ENCODE peak calls at places on chromosomes 4 and X, in six cellular contexts. Y is K562, C is DND-41, O is PC-3, Q is small intestine, A is mucosa of descending colon. V is an unnamed sample. For H3K4me1, the result is how much of the 10 kb centered on the place peaks cover.

GRCh38 chr4:121764702-121765367 is at the start of gene SMIM43:
- DNase-seq in Y (no peak), C (no peak), O (no peak), Q (no peak), A (no peak), V (no peak)

GRCh38 chr4:54954656-54955388 is 170.6 kb downstream of the KDR start:
- DNase-seq in Y (no peak), C (no peak), O (no peak), Q (no peak), A (no peak), V (no peak)

GRCh38 chr4:25839687-25840086 is 23.1 kb downstream of the SEL1L3 start:
- DNase-seq in Y (no peak), C (no peak), O (no peak), Q (no peak), A (no peak), V (no peak)

GRCh38 chr4:63049726-63050125 is 1359.5 kb downstream of the TECRL start:
- DNase-seq in Y (no peak), C (no peak), O (no peak), Q (no peak), A (no peak), V (no peak)

GRCh38 chr4:117324851-117325491 is 239.6 kb upstream of the TRAM1L1 start:
- DNase-seq in Y (no peak), C (no peak), O (peak), Q (no peak), A (no peak), V (no peak)

GRCh38 chrX:16125520-16126149 is 2.3 kb downstream of the GRPR start:
- DNase-seq in Y (no peak), C (no peak), O (peak), Q (peak), A (no peak), V (no peak)

GRCh38 chr4:38141808-38142500 is 181.8 kb downstream of the PTTG2 start:
- DNase-seq in Y (no peak), C (no peak), O (peak), Q (no peak), A (no peak), V (no peak)

GRCh38 chr4:43330288-43330687 is 437.8 kb downstream of the GRXCR1 start:
- DNase-seq in Y (no peak), C (no peak), O (peak), Q (no peak), A (no peak), V (no peak)

GRCh38 chr4:27276322-27277073 is 415.9 kb downstream of the STIM2 start:
- DNase-seq in Y (no peak), C (no peak), O (peak), Q (peak), A (no peak), V (no peak)

GRCh38 chr4:75494563-75494962 is 19.6 kb downstream of the RCHY1 start:
- DNase-seq in Y (no peak), C (no peak), O (peak), Q (no peak), A (no peak), V (no peak)

GRCh38 chr4:152462715-152463114 is 73.2 kb downstream of the FBXW7 start:
- DNase-seq in Y (no peak), C (no peak), O (no peak), Q (no peak), A (no peak), V (no peak)

GRCh38 chrX:20205927-20206708 is 60.6 kb downstream of the RPS6KA3 start:
- DNase-seq in Y (no peak), C (no peak), O (no peak), Q (no peak), A (no peak), V (no peak)

GRCh38 chr4:8332891-8333331 is 63.4 kb downstream of the HTRA3 start:
- DNase-seq in Y (no peak), C (no peak), O (no peak), Q (no peak), A (no peak), V (no peak)

GRCh38 chr4:152972821-152973613 is 36.9 kb downstream of the FHDC1 start:
- DNase-seq in Y (no peak), C (no peak), O (peak), Q (no peak), A (no peak), V (no peak)

GRCh38 chr4:123653211-123653610 is 256.6 kb downstream of the SPRY1 start:
- DNase-seq in Y (no peak), C (no peak), O (no peak), Q (no peak), A (no peak), V (no peak)

GRCh38 chrX:151537572-151537971 is 25.9 kb upstream of the PASD1 start:
- DNase-seq in Y (no peak), C (no peak), O (no peak), Q (no peak), A (no peak), V (no peak)

GRCh38 chrX:102154218-102154860 is 1.4 kb downstream of the BEX5 start:
- DNase-seq in Y (peak), C (no peak), O (no peak), Q (no peak), A (no peak), V (no peak)

GRCh38 chr4:184596044-184596616 is 53.1 kb downstream of the CASP3 start:
- DNase-seq in Y (no peak), C (no peak), O (no peak), Q (no peak), A (no peak), V (no peak)

GRCh38 chrX:66007851-66008250 is 32.0 kb downstream of the VSIG4 start:
- DNase-seq in Y (no peak), C (no peak), O (no peak), Q (no peak), A (no peak), V (no peak)
- H3K4me1 ChIP-seq in Y (under half), C (half or more), O (under half), Q (under half), A (under half), V (under half)

GRCh38 chrX:105821471-105822081 is 763 bp upstream of the NRK start:
- DNase-seq in Y (no peak), C (no peak), O (peak), Q (no peak), A (peak), V (no peak)
- H3K4me3 ChIP-seq in Y (no peak), C (no peak), O (peak), Q (no peak), A (no peak), V (peak)

GRCh38 chr4:101346562-101347266 is 612 bp downstream of the PPP3CA start:
- DNase-seq in Y (peak), C (peak), O (peak), Q (peak), A (peak), V (peak)
- H3K4me1 ChIP-seq in Y (under half), C (under half), O (under half), Q (under half), A (under half), V (under half)

GRCh38 chr4:23016981-23017380 is 324.2 kb downstream of the GBA3 start:
- DNase-seq in Y (no peak), C (no peak), O (no peak), Q (no peak), A (no peak), V (no peak)
- H3K4me3 ChIP-seq in Y (no peak), C (no peak), O (no peak), Q (no peak), A (no peak), V (no peak)

GRCh38 chr4:2798399-2799301 is 5.8 kb downstream of the SH3BP2 start:
- DNase-seq in Y (peak), C (no peak), O (no peak), Q (peak), A (peak), V (no peak)
- H3K4me1 ChIP-seq in Y (half or more), C (under half), O (under half), Q (under half), A (half or more), V (half or more)